ENCODE peak calls at places on chromosomes 16 and 17, in four cellular contexts. R, P, F and J are unnamed samples.

GRCh38 chr16:20049831-20050230 is 23.9 kb downstream of the GPR139 start:
- DNase-seq in R (no peak), P (no peak), F (no peak), J (no peak)

GRCh38 chr16:74275031-74275636 is 21.5 kb upstream of the PSMD7 start:
- DNase-seq in R (no peak), P (no peak), F (no peak), J (no peak)

GRCh38 chr17:9728005-9728404 is 63.4 kb downstream of the DHRS7C start:
- DNase-seq in R (no peak), P (no peak), F (no peak), J (no peak)

GRCh38 chr16:75758215-75758614 is 31.9 kb upstream of the CPHXL start:
- DNase-seq in R (no peak), P (no peak), F (no peak), J (peak)

GRCh38 chr16:56836410-56836834 is 28.6 kb upstream of the SLC12A3 start:
- DNase-seq in R (no peak), P (no peak), F (no peak), J (no peak)

GRCh38 chr17:68777243-68777855 is 176.2 kb upstream of the FAM20A start:
- DNase-seq in R (no peak), P (peak), F (no peak), J (peak)

GRCh38 chr17:17849147-17849820 is 12.5 kb upstream of the SREBF1 start:
- DNase-seq in R (peak), P (peak), F (peak), J (peak)

GRCh38 chr17:1577186-1577585 is 14.6 kb upstream of the PITPNA start:
- DNase-seq in R (no peak), P (peak), F (no peak), J (peak)

GRCh38 chr17:1108810-1109605 is 70.8 kb downstream of the ABR start:
- DNase-seq in R (peak), P (peak), F (peak), J (peak)